ENCODE peak calls at places on chromosomes 13 and 19, in eight cellular contexts. A, J, H, M, W, I, N and F are unnamed samples.

GRCh38 chr13:46010148-46010547 is 42.4 kb downstream of the ZC3H13 start:
- DNase-seq in I (no peak), J (no peak), H (no peak), M (peak), N (peak), A (no peak), W (no peak), F (no peak)

GRCh38 chr19:11848594-11849263 is at the start of gene ZNF439:
- DNase-seq in M (peak), J (no peak), A (peak), W (peak), I (peak), H (peak), N (peak), F (peak)

GRCh38 chr19:4849019-4849418 is 17.5 kb upstream of the TICAM1 start:
- DNase-seq in W (no peak), M (no peak), A (no peak), N (no peak), J (no peak), H (no peak), I (no peak), F (no peak)

GRCh38 chr19:37221136-37221535 is 3.1 kb downstream of the ZNF383 start:
- DNase-seq in W (no peak), J (no peak), H (no peak), M (no peak), A (no peak), I (no peak), N (no peak), F (no peak)

GRCh38 chr19:11214387-11214786 is 17.0 kb upstream of the KANK2 start:
- DNase-seq in N (no peak), M (no peak), J (no peak), I (no peak), A (no peak), H (no peak), W (no peak), F (no peak)

GRCh38 chr19:7395360-7395781 is 46.6 kb downstream of the ARHGEF18 start:
- DNase-seq in I (no peak), J (no peak), M (no peak), A (no peak), H (peak), N (no peak), W (no peak), F (no peak)

GRCh38 chr13:48410199-48410598 is 2.7 kb downstream of the LPAR6 start:
- DNase-seq in A (no peak), M (no peak), J (no peak), N (no peak), H (no peak), W (peak), I (no peak), F (no peak)

GRCh38 chr19:3547301-3547731 is 8.3 kb downstream of the TEKTIP1 start:
- DNase-seq in J (no peak), A (peak), W (no peak), I (no peak), M (no peak), N (no peak), H (no peak), F (no peak)

GRCh38 chr19:40703029-40703755 is 12.7 kb upstream of the NUMBL start:
- DNase-seq in A (no peak), I (no peak), W (no peak), J (no peak), M (no peak), N (no peak), H (no peak), F (no peak)

GRCh38 chr13:99205621-99206220 is 5.1 kb downstream of the UBAC2 start:
- DNase-seq in J (peak), H (no peak), I (no peak), A (no peak), W (no peak), M (no peak), N (no peak), F (no peak)

GRCh38 chr13:94031609-94032008 is 447.9 kb downstream of the DCT start:
- DNase-seq in I (no peak), N (no peak), J (no peak), M (no peak), W (no peak), A (no peak), H (no peak), F (no peak)

GRCh38 chr13:47114030-47114429 is 217.2 kb upstream of the HTR2A start:
- DNase-seq in J (no peak), H (peak), M (no peak), I (no peak), N (peak), W (no peak), A (no peak), F (no peak)

GRCh38 chr13:21625366-21625765 is 21.4 kb upstream of the MICU2 start:
- DNase-seq in J (no peak), M (peak), N (peak), H (peak), W (no peak), I (peak), A (no peak), F (no peak)

GRCh38 chr13:67402546-67402945 is 172.4 kb upstream of the PCDH9 start:
- DNase-seq in A (no peak), N (no peak), I (no peak), H (no peak), J (no peak), M (no peak), W (no peak), F (no peak)

GRCh38 chr19:48487944-48488343 is 18.8 kb downstream of the CYTH2 start:
- DNase-seq in N (peak), A (no peak), H (peak), I (peak), W (no peak), J (no peak), M (no peak), F (peak)

GRCh38 chr19:50384685-50385535 is 763 bp downstream of the POLD1 start:
- DNase-seq in J (no peak), N (no peak), I (no peak), W (no peak), H (peak), A (no peak), M (no peak), F (no peak)

GRCh38 chr19:2616741-2617392 is 85.6 kb downstream of the GNG7 start:
- DNase-seq in W (peak), H (no peak), M (no peak), I (no peak), J (no peak), N (no peak), A (no peak), F (no peak)

GRCh38 chr13:79392882-79393563 is 13.0 kb downstream of the RBM26 start:
- DNase-seq in M (no peak), H (peak), J (no peak), A (no peak), W (peak), N (peak), I (no peak), F (no peak)

GRCh38 chr19:38139122-38139521 is 84.9 kb downstream of the DPF1 start:
- DNase-seq in I (no peak), M (no peak), W (no peak), H (no peak), J (no peak), N (no peak), A (no peak), F (no peak)

GRCh38 chr13:97953376-97953970 is at the start of gene IPO5:
- DNase-seq in A (no peak), N (peak), J (no peak), I (no peak), W (no peak), M (no peak), H (no peak), F (no peak)

GRCh38 chr13:37995052-37995451 is 125.5 kb upstream of the TRPC4 start:
- DNase-seq in W (no peak), A (no peak), M (no peak), J (no peak), H (no peak), I (no peak), N (peak), F (no peak)

GRCh38 chr19:50657222-50657669 is 8.0 kb downstream of the C19orf81 start:
- DNase-seq in J (no peak), N (no peak), A (no peak), M (no peak), W (no peak), H (no peak), I (no peak), F (no peak)

GRCh38 chr19:9149976-9150375 is 9.8 kb downstream of the ZNF317 start:
- DNase-seq in A (no peak), H (no peak), M (no peak), N (no peak), I (no peak), W (no peak), J (no peak), F (no peak)

GRCh38 chr19:49911381-49912145 is 14.9 kb upstream of the IL4I1 start:
- DNase-seq in W (no peak), M (no peak), I (no peak), J (no peak), A (peak), N (no peak), H (peak), F (no peak)

GRCh38 chr13:66563076-66563475 is 667.1 kb downstream of the PCDH9 start:
- DNase-seq in I (no peak), H (no peak), A (no peak), N (no peak), W (no peak), M (no peak), J (no peak), F (no peak)